ENCODE peak calls at places on chromosome 18, in seven cellular contexts. C is heart right ventricle; W is spleen; F is CD8-positive, alpha-beta T cell; Z is HFFc6; J is K562; V is PC-3. M is an unnamed sample.

GRCh38 chr18:4399929-4400328 is 55.2 kb downstream of the DLGAP1 start:
- DNase-seq in C (no peak), W (no peak), F (no peak), Z (no peak), J (no peak), V (no peak), M (no peak)

GRCh38 chr18:44715245-44715644 is 34.6 kb downstream of the SETBP1 start:
- DNase-seq in C (no peak), W (no peak), F (no peak), Z (peak; percentile 82), J (no peak), V (peak; percentile 47), M (peak; percentile 63)

GRCh38 chr18:44229693-44230108 is 451.0 kb upstream of the SETBP1 start:
- DNase-seq in C (peak; percentile 79), W (no peak), F (no peak), Z (no peak), J (no peak), V (peak; percentile 22), M (peak; percentile 72)

GRCh38 chr18:66562279-66562678 is 41.6 kb downstream of the CDH19 start:
- DNase-seq in C (no peak), W (no peak), F (no peak), Z (no peak), J (no peak), V (no peak), M (no peak)

GRCh38 chr18:48800877-48801727 is 149.7 kb downstream of the SMAD7 start:
- DNase-seq in C (no peak), W (peak; percentile 71), F (no peak), Z (peak; percentile 45), J (no peak), V (no peak), M (no peak)

GRCh38 chr18:74507120-74507881 is 11.1 kb downstream of the CNDP2 start:
- DNase-seq in C (no peak), W (peak; percentile 66), F (no peak), Z (no peak), J (no peak), V (no peak), M (no peak)

GRCh38 chr18:4549164-4549920 is 94.2 kb upstream of the DLGAP1 start:
- DNase-seq in C (no peak), W (no peak), F (no peak), Z (no peak), J (no peak), V (no peak), M (no peak)

GRCh38 chr18:56508637-56509036 is 129.8 kb downstream of the TXNL1 start:
- DNase-seq in C (no peak), W (no peak), F (no peak), Z (no peak), J (no peak), V (no peak), M (no peak)

GRCh38 chr18:44673256-44673950 is 7.3 kb upstream of the SETBP1 start:
- DNase-seq in C (no peak), W (no peak), F (no peak), Z (no peak), J (no peak), V (no peak), M (no peak)

GRCh38 chr18:9736942-9737813 is 29.1 kb downstream of the RAB31 start:
- DNase-seq in C (no peak), W (no peak), F (no peak), Z (peak; percentile 36), J (no peak), V (peak; percentile 85), M (peak; percentile 46)

GRCh38 chr18:47184419-47185050 is 8.4 kb upstream of the IER3IP1 start:
- DNase-seq in C (no peak), W (no peak), F (no peak), Z (peak; percentile 28), J (peak; percentile 37), V (no peak), M (no peak)

GRCh38 chr18:77090546-77091200 is 41.9 kb downstream of the MBP start:
- DNase-seq in C (no peak), W (peak; percentile 71), F (no peak), Z (no peak), J (no peak), V (no peak), M (no peak)

GRCh38 chr18:55694291-55694690 is 106.3 kb upstream of the TCF4 start:
- DNase-seq in C (no peak), W (no peak), F (no peak), Z (peak; percentile 11), J (no peak), V (peak; percentile 17), M (no peak)

GRCh38 chr18:40096675-40097074 is 1858.4 kb upstream of the PIK3C3 start:
- DNase-seq in C (no peak), W (no peak), F (no peak), Z (no peak), J (no peak), V (no peak), M (no peak)

GRCh38 chr18:77461062-77461693 is 211.5 kb downstream of the GALR1 start:
- DNase-seq in C (peak; percentile 36), W (no peak), F (no peak), Z (no peak), J (no peak), V (no peak), M (no peak)

GRCh38 chr18:56662902-56663301 is 11.7 kb downstream of the WDR7 start:
- DNase-seq in C (no peak), W (no peak), F (no peak), Z (no peak), J (no peak), V (no peak), M (no peak)

GRCh38 chr18:8870528-8870927 is 165.2 kb downstream of the MTCL1 start:
- DNase-seq in C (no peak), W (no peak), F (no peak), Z (no peak), J (no peak), V (no peak), M (no peak)

GRCh38 chr18:8045890-8046289 is 478.8 kb downstream of the PTPRM start:
- DNase-seq in C (no peak), W (no peak), F (no peak), Z (no peak), J (no peak), V (no peak), M (no peak)

DNA sequence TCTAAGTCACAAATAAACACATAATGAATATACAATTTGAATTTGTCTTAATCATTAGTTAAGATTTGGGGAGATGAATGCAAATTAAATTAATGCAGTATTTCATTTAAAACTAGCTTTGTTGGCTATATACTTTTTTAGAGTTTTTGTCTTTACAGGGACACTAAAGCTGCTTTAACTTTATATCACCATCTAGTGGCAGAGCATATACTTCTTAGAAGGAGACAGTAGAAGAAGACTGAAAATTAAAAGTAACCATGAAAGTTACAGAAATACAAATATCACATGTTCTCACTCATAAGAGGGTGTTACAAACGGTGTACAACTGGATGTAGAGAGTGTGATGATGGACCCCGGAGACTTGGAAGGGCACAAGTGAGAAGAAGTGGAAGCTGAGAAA is 268.3 kb upstream of the NETO1 start:
- DNase-seq in C (no peak), W (no peak), F (no peak), Z (peak; percentile 42), J (no peak), V (peak; percentile 67), M (peak; percentile 31)
- TF ChIP-seq CTCF in C (no peak), W (no peak), F (no peak), Z (peak; percentile 80), J (no peak), V (peak; percentile 81), M (peak; percentile 57)

DNA sequence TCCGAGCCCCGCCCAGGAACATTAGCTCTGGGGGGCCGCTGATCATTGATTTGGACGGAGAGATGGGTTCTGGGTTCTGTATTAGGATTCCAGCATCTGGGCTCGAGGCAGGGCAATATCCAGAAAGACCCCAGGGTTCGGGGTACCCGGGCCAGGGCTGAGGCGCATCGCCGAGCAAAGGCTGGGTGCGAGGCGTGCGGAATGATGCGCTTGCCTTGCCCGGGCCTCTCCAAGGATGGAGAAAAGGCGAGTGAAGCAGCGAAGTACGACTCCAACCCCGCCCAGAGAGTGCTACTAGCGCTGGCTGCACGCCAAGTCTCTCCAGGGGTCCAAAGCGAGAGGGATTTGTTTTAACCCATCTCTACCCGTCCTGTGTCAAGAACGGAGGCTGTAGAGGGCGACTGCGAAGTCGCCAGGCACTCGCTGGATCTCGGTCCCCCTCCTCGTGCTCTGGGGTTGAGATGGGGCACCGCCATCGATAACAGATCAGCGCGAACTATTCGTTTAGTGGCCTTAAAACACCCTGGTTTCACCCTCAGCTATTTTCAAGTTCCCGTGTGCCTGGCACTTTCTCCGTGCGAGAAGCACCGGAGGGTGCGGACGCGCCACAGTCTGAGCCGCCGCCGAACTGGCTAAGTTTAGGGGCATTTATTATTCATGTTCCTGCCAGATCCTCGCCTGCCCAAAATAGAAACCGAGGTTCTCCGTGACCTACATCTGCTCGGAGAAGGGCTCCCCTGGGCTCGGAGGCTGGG is 1.9 kb downstream of the ADCYAP1 start:
- DNase-seq in C (no peak), W (no peak), F (no peak), Z (no peak), J (no peak), V (no peak), M (no peak)
- TF ChIP-seq CTCF in C (no peak), W (no peak), F (no peak), Z (no peak), J (no peak), V (no peak), M (no peak)

DNA sequence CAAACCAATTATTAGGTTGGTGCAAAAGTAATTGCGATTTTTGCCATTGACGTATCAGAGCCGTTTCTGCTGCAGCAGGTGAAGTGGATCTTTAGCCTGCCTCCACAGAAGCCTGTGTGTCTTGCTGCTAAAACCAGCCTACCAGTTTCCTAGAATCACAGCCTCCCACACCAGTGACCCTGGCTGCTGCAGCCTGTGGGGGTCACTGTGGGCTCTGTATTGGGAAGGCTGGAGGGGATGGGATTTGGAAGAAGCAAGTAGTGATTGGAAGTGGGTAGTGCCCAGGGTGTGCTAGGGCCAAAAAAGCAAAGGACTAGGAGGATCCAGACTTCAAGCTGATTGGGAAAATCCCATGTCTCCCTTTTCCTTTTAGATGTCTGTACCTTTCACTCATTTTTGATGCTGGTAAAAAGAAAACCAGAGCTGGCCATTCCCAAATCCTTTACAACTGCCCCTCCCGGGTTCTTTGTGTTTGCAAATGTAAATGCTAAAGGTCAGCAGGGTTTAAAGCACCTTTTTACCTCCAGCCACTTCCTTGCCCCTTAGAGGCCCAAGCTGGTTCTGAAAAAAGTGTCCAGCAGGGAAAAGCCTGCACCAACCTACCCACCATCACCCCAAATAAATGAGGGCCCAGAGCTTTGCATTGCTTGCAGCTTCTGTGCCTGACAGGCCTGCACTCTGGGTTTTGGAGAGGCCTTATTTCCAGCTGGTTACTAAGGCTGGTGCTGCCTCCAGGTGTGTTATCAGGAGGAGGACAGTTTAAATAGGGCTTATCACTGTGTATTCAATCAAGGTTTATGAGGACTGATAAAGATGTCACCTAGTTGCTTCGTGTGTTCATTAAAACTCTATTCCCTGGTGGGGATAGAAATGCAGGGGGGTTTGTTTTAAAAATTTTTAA is 172.0 kb downstream of the MIB1 start:
- DNase-seq in C (no peak), W (no peak), F (no peak), Z (no peak), J (no peak), V (peak; percentile 11), M (no peak)
- TF ChIP-seq CTCF in C (no peak), W (no peak), F (no peak), Z (no peak), J (peak; percentile 18), V (peak; percentile 28), M (peak; percentile 13)

DNA sequence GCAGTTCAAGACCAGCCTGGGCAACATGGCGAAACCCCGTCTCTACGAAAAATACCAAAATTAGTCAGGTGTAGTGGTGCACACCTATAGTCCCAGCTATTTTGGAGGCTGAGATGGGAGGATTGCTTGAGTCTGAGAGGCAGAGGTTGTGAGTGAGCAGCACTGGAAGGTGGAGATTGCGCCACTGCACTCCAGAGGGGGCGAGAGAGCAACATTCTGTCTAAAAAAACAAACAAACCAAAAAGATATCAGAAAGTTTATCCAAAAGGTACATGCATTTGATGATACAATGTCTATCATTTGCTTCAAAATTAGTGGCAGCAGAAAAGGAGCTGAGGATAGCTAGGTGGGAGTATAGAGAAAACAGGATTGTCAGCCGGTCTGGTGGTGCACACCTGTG is 39.8 kb upstream of the CABLES1 start:
- DNase-seq in C (no peak), W (no peak), F (no peak), Z (no peak), J (no peak), V (peak; percentile 21), M (no peak)
- TF ChIP-seq CTCF in C (no peak), W (no peak), F (no peak), Z (peak; percentile 36), J (no peak), V (peak; percentile 51), M (no peak)